ENCODE peak calls at places on chromosome 19, in four cellular contexts. E is GM13977, U is A549, A is psoas muscle. R is an unnamed sample.

GRCh38 chr19:28330831-28331230 is 882.1 kb downstream of the UQCRFS1 start:
- DNase-seq in E (no peak), U (no peak), A (no peak), R (no peak)

GRCh38 chr19:20154636-20155035 is 12.4 kb upstream of the ZNF486 start:
- DNase-seq in E (no peak), U (no peak), A (no peak), R (no peak)

GRCh38 chr19:982567-983170 is 1.5 kb upstream of the WDR18 start:
- DNase-seq in E (peak; percentile 97), U (peak; percentile 52), A (peak; percentile 87), R (peak; percentile 76)

GRCh38 chr19:48329167-48329891 is 4.0 kb downstream of the EMP3 start:
- DNase-seq in E (no peak), U (no peak), A (no peak), R (peak; percentile 72)

GRCh38 chr19:31545766-31546165 is 196.5 kb upstream of the TSHZ3 start:
- DNase-seq in E (no peak), U (no peak), A (no peak), R (no peak)

GRCh38 chr19:45528149-45528743 is 21.0 kb downstream of the VASP start:
- DNase-seq in E (no peak), U (peak; percentile 66), A (peak; percentile 48), R (no peak)

GRCh38 chr19:18117364-18117691 is 19.8 kb downstream of the MAST3 start:
- DNase-seq in E (no peak), U (no peak), A (no peak), R (no peak)

GRCh38 chr19:21143846-21144245 is 2.0 kb downstream of the ZNF431 start:
- DNase-seq in E (no peak), U (no peak), A (no peak), R (peak; percentile 28)

GRCh38 chr19:48569814-48570213 is 17.8 kb downstream of the SULT2B1 start:
- DNase-seq in E (no peak), U (no peak), A (no peak), R (no peak)

GRCh38 chr19:33767898-33768413 is 28.7 kb upstream of the KCTD15 start:
- DNase-seq in E (no peak), U (peak; percentile 42), A (no peak), R (peak; percentile 42)

GRCh38 chr19:1566392-1567115 is 1.6 kb downstream of the MEX3D start:
- DNase-seq in E (no peak), U (peak; percentile 69), A (peak; percentile 75), R (no peak)

GRCh38 chr19:9727644-9728043 is 40.9 kb downstream of the ZNF846 start:
- DNase-seq in E (no peak), U (no peak), A (no peak), R (no peak)

DNA sequence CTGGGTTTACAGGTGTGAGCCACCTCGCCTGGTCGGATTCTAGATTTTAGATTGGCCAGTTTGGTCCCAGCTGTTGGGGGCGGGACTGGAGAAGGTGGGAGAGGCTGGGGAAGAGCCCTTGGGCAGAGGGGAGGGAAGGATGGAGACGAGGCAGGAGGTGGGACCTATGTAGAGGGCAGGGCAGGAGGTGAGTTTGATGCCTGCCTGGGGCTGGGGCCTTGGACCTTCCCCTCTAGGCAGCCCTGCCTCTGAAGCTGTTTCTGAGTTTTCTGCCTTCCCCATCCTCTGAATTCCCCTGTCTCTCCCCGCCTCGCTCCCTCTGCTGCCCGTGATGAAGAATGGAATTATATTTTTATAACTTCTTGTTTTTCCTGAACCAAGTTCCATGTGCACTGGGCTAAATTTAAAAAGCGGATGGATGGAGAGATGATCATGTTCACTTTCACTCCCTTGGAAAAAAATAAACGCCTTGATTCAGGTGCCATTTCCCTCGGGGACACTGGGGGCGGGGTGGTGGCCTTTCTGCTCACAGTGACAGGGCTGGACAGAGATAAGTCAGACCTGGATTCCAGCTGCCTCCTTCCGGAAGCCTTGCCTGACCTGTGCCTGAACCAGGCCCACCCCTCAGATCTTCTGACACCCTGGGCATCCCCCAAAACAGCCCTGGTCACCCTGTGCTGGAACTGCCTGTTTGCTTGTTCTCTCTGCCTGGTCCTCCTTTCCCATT is 16.5 kb upstream of the TNFAIP8L1 start:
- DNase-seq in E (no peak), U (no peak), A (no peak), R (no peak)
- TF ChIP-seq CTCF in E (no peak), U (no peak), A (no peak), R (no peak)

GRCh38 chr19:16495982-16496612 is at the start of the genes C19orf44 and CALR3:
- DNase-seq in E (peak; percentile 95), U (peak; percentile 96), A (peak; percentile 99), R (peak; percentile 99)
- TF ChIP-seq CTCF in E (peak; percentile 18), U (no peak), A (peak; percentile 18), R (no peak)

GRCh38 chr19:54883228-54883627 is 9.2 kb downstream of the FCAR start:
- DNase-seq in E (no peak), U (no peak), A (no peak), R (no peak)

GRCh38 chr19:54881884-54882283 is 7.8 kb downstream of the FCAR start:
- DNase-seq in E (no peak), U (no peak), A (no peak), R (no peak)

DNA sequence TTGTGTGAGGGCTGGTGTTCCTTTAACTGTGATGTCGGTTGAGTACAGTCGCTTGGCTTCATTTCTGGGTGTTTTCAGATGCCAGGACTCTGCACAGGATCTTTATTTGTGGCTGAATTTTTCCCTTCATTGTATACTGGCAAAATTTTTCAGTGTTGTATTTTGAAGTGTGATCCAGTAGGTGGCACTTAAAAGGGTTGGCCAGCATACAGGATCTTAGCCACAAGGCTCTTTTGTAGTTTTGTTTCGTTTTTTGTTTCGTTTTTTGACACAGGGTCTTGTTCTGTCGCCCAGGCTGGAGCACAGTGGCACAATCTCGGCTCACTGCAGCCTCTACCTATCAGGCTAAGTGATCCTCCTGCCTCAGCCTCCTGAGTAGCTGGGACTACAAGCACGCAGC is 8.7 kb downstream of the FCAR start:
- DNase-seq in E (peak; percentile 67), U (peak; percentile 24), A (no peak), R (peak; percentile 11)
- TF ChIP-seq CTCF in E (peak; percentile 38), U (no peak), A (no peak), R (peak; percentile 21)

GRCh38 chr19:5864725-5865486 is 5.4 kb downstream of the FUT5 start:
- DNase-seq in E (no peak), U (no peak), A (no peak), R (no peak)
- TF ChIP-seq CTCF in E (no peak), U (no peak), A (no peak), R (no peak)

GRCh38 chr19:38730731-38731589 is 13.3 kb downstream of the CAPN12 start:
- DNase-seq in E (no peak), U (no peak), A (no peak), R (no peak)

GRCh38 chr19:38729653-38730469 is 14.4 kb downstream of the CAPN12 start:
- DNase-seq in E (peak; percentile 79), U (peak; percentile 89), A (peak; percentile 86), R (peak; percentile 90)

GRCh38 chr19:38728752-38729541 is 15.3 kb downstream of the CAPN12 start:
- DNase-seq in E (no peak), U (no peak), A (peak; percentile 50), R (no peak)

GRCh38 chr19:38731654-38732301 is 12.5 kb downstream of the CAPN12 start:
- DNase-seq in E (no peak), U (no peak), A (no peak), R (no peak)

GRCh38 chr19:38730470-38730730 is 13.9 kb downstream of the CAPN12 start:
- DNase-seq in E (no peak), U (no peak), A (no peak), R (no peak)
- TF ChIP-seq CTCF in E (no peak), U (no peak), A (no peak), R (no peak)

GRCh38 chr19:50022823-50023222 is 2.3 kb downstream of the VRK3 start:
- DNase-seq in E (no peak), U (no peak), A (no peak), R (no peak)

GRCh38 chr19:50026550-50026906 is 723 bp downstream of the ZNF473 start:
- DNase-seq in E (no peak), U (no peak), A (no peak), R (no peak)

GRCh38 chr19:50025794-50026549 is at the start of gene ZNF473:
- DNase-seq in E (peak; percentile 86), U (peak; percentile 97), A (peak; percentile 98), R (peak; percentile 94)

GRCh38 chr19:50024719-50025021 is 502 bp downstream of the VRK3 start:
- DNase-seq in E (no peak), U (no peak), A (no peak), R (no peak)

GRCh38 chr19:50025022-50025793 is at the start of gene VRK3:
- DNase-seq in E (peak; percentile 97), U (peak; percentile 100), A (peak; percentile 99), R (peak; percentile 98)
- TF ChIP-seq CTCF in E (peak; percentile 10), U (no peak), A (no peak), R (no peak)

DNA sequence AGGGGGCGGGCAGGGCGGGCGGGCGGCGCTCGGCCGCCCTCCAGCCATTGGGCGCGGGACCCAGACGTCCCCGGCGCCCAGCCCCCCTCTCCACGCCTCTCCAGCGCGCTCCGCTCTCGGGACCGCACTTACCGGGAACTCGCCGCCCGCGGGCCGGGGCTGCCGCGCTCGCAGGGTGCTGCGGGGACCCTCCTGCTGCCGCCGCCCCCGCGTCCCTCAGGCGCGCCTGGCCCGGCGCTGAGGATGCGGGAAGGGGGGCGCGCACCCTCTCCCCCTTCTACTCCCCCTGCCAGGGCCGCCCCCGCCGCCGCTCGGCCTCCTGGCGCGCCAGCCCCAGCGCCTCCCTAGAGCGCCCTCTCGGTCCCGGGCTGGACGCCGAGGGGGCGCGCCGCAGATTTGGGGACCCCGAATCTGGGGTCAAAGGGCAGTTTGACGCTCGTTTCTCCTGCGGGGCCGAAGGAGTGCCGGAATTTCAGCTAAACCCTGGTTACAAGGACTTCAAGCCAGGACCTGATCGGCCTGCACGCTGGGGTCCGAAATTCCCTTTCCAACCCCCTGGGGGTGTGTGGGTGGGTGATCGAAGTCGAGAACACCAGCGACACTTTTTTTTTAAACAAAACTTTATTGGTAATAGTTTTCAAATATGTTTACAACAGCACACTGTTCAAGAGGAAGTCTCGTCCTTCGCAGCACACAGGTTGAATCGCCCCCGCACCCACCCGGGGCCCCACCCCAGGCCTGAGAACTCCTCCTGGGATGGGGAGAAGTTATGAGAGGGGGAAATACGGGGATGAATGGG is 734 bp upstream of the SAMD1 start:
- DNase-seq in E (peak; percentile 97), U (peak; percentile 67), A (no peak), R (peak; percentile 79)
- TF ChIP-seq CTCF in E (peak; percentile 34), U (peak; percentile 40), A (no peak), R (no peak)

GRCh38 chr19:55456347-55456746 is 5.1 kb downstream of the ISOC2 start:
- DNase-seq in E (no peak), U (no peak), A (no peak), R (no peak)
- TF ChIP-seq CTCF in E (no peak), U (no peak), A (no peak), R (no peak)